ENCODE peak calls at places on chromosomes 11 and 22, in eight cellular contexts. One of them, this sample, is unnamed.

GRCh38 chr11:46315033-46315738 is 32.1 kb upstream of the DGKZ start:
- DNase-seq in HCT116: peak; percentile 86
- DNase-seq in Panc1: peak; percentile 51
- DNase-seq in stomach: peak; percentile 78
- DNase-seq in prostate gland: peak; percentile 43
- DNase-seq in H1: peak; percentile 95
- DNase-seq in transverse colon: peak; percentile 72
- DNase-seq in GM23338: peak; percentile 98
- DNase-seq in this sample: no peak

GRCh38 chr22:21031545-21032036 is 770 bp downstream of the SLC7A4 start:
- DNase-seq in transverse colon: no peak
- DNase-seq in prostate gland: no peak
- DNase-seq in H1: no peak
- DNase-seq in stomach: no peak
- DNase-seq in HCT116: no peak
- DNase-seq in Panc1: no peak
- DNase-seq in GM23338: no peak
- DNase-seq in this sample: no peak

GRCh38 chr11:101583180-101584128 is at the start of gene TRPC6:
- DNase-seq in H1: peak; percentile 80
- DNase-seq in prostate gland: peak; percentile 39
- DNase-seq in GM23338: peak; percentile 86
- DNase-seq in stomach: no peak
- DNase-seq in HCT116: no peak
- DNase-seq in Panc1: no peak
- DNase-seq in transverse colon: peak; percentile 11
- DNase-seq in this sample: no peak

GRCh38 chr11:110972640-110973039 is 260.4 kb upstream of the ARHGAP20 start:
- DNase-seq in HCT116: no peak
- DNase-seq in H1: no peak
- DNase-seq in stomach: no peak
- DNase-seq in Panc1: no peak
- DNase-seq in transverse colon: no peak
- DNase-seq in GM23338: no peak
- DNase-seq in prostate gland: no peak
- DNase-seq in this sample: no peak

GRCh38 chr11:2777871-2778629 is 78.3 kb upstream of the KCNQ1OT1 start:
- DNase-seq in H1: peak; percentile 46
- DNase-seq in HCT116: no peak
- DNase-seq in GM23338: no peak
- DNase-seq in stomach: peak; percentile 32
- DNase-seq in transverse colon: no peak
- DNase-seq in prostate gland: peak; percentile 4
- DNase-seq in Panc1: no peak
- DNase-seq in this sample: peak; percentile 89

GRCh38 chr11:68011046-68011943 is 1.2 kb downstream of the ALDH3B1 start:
- DNase-seq in transverse colon: no peak
- DNase-seq in prostate gland: no peak
- DNase-seq in H1: no peak
- DNase-seq in stomach: no peak
- DNase-seq in HCT116: no peak
- DNase-seq in Panc1: no peak
- DNase-seq in GM23338: no peak
- DNase-seq in this sample: no peak

GRCh38 chr22:31091106-31091975 is 10.2 kb downstream of the SMTN start:
- DNase-seq in transverse colon: peak; percentile 62
- DNase-seq in H1: peak; percentile 54
- DNase-seq in HCT116: no peak
- DNase-seq in prostate gland: no peak
- DNase-seq in Panc1: no peak
- DNase-seq in GM23338: peak; percentile 30
- DNase-seq in stomach: no peak
- DNase-seq in this sample: no peak

GRCh38 chr11:7348432-7349298 is 97.0 kb downstream of the SYT9 start:
- DNase-seq in prostate gland: peak; percentile 31
- DNase-seq in HCT116: no peak
- DNase-seq in Panc1: no peak
- DNase-seq in stomach: no peak
- DNase-seq in H1: no peak
- DNase-seq in GM23338: peak; percentile 18
- DNase-seq in transverse colon: no peak
- DNase-seq in this sample: no peak

GRCh38 chr11:120590472-120590871 is 78.9 kb downstream of the GRIK4 start:
- DNase-seq in stomach: no peak
- DNase-seq in H1: no peak
- DNase-seq in transverse colon: no peak
- DNase-seq in HCT116: no peak
- DNase-seq in Panc1: no peak
- DNase-seq in prostate gland: no peak
- DNase-seq in GM23338: no peak
- DNase-seq in this sample: no peak

GRCh38 chr11:64593156-64594105 is 2.4 kb downstream of the SLC22A12 start:
- DNase-seq in prostate gland: no peak
- DNase-seq in HCT116: no peak
- DNase-seq in H1: no peak
- DNase-seq in stomach: no peak
- DNase-seq in transverse colon: no peak
- DNase-seq in GM23338: no peak
- DNase-seq in Panc1: no peak
- DNase-seq in this sample: no peak

GRCh38 chr11:820655-821512 is 2.2 kb downstream of the PNPLA2 start:
- DNase-seq in stomach: peak; percentile 90
- DNase-seq in H1: no peak
- DNase-seq in Panc1: no peak
- DNase-seq in prostate gland: no peak
- DNase-seq in transverse colon: peak; percentile 81
- DNase-seq in HCT116: no peak
- DNase-seq in GM23338: no peak
- DNase-seq in this sample: no peak

GRCh38 chr22:26174280-26174679 is 5.0 kb downstream of the SEZ6L start:
- DNase-seq in Panc1: no peak
- DNase-seq in stomach: no peak
- DNase-seq in prostate gland: no peak
- DNase-seq in HCT116: no peak
- DNase-seq in H1: peak; percentile 55
- DNase-seq in transverse colon: no peak
- DNase-seq in GM23338: peak; percentile 90
- DNase-seq in this sample: no peak

GRCh38 chr11:951507-951906 is 25.8 kb downstream of the AP2A2 start:
- DNase-seq in H1: no peak
- DNase-seq in GM23338: no peak
- DNase-seq in transverse colon: no peak
- DNase-seq in HCT116: no peak
- DNase-seq in Panc1: no peak
- DNase-seq in stomach: no peak
- DNase-seq in prostate gland: no peak
- DNase-seq in this sample: no peak

GRCh38 chr22:24681236-24681635 is 78.2 kb downstream of the GGT1 start:
- DNase-seq in H1: no peak
- DNase-seq in transverse colon: no peak
- DNase-seq in Panc1: no peak
- DNase-seq in stomach: no peak
- DNase-seq in prostate gland: no peak
- DNase-seq in GM23338: no peak
- DNase-seq in HCT116: no peak
- DNase-seq in this sample: no peak

GRCh38 chr22:42442746-42443145 is 10.5 kb upstream of the NFAM1 start:
- DNase-seq in stomach: no peak
- DNase-seq in prostate gland: no peak
- DNase-seq in Panc1: no peak
- DNase-seq in transverse colon: no peak
- DNase-seq in H1: no peak
- DNase-seq in GM23338: no peak
- DNase-seq in HCT116: no peak
- DNase-seq in this sample: no peak

DNA sequence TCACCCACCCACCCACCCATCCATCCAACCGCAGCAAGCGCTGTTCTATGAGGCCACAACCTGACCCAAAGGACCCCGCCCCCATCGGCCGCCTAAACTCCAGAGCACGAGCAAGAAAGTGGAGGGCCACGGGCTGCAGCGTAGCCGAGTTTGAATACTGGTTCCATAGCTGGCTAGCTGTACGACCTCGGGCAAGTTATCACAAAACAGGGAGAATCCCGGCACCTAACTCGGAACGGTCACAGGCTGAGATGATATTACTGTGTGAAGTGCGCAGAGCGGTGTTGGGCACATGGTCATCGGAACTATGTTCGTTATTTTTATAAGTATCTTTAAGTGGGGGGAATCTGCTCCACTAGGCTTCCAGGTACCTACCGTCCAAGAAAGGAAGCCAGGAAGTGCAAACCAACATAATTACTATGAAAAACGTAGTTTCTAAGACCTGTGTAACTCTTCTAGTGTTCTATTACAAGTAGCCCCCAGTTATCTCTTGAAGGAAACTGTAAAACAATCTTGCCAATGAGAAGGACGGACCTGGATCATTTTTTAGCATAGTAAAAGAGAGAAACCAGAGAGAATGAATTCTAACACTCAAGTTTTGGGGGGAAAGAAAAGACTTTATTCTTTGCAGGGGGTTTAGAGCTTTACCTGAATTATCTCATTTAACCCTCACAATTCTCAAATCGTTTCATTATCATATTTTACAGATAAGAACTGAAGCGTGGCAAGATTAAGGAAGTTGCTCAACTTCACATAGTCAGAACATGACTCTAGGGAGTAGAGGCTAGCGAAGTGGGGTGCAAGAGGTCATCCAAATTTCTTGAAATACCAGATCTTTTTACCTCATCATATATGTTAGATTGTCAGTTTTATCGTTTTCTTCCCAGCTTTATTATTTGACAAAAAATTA is 671 bp upstream of the BUD13 start:
- DNase-seq in prostate gland: no peak
- DNase-seq in HCT116: no peak
- DNase-seq in stomach: no peak
- DNase-seq in GM23338: no peak
- DNase-seq in H1: no peak
- DNase-seq in transverse colon: no peak
- DNase-seq in Panc1: no peak
- DNase-seq in this sample: no peak
- TF ChIP-seq POLR2AphosphoS5 in prostate gland: no peak
- TF ChIP-seq POLR2AphosphoS5 in HCT116: no peak
- TF ChIP-seq POLR2AphosphoS5 in stomach: no peak
- TF ChIP-seq POLR2AphosphoS5 in GM23338: no peak
- TF ChIP-seq POLR2AphosphoS5 in H1: no peak
- TF ChIP-seq POLR2AphosphoS5 in transverse colon: no peak
- TF ChIP-seq POLR2AphosphoS5 in Panc1: peak; percentile 33
- TF ChIP-seq POLR2AphosphoS5 in this sample: no peak

GRCh38 chr11:60159284-60159683 is 23.6 kb downstream of the MS4A6A start:
- DNase-seq in Panc1: no peak
- DNase-seq in stomach: no peak
- DNase-seq in transverse colon: no peak
- DNase-seq in HCT116: no peak
- DNase-seq in GM23338: no peak
- DNase-seq in prostate gland: no peak
- DNase-seq in H1: no peak
- DNase-seq in this sample: no peak
- H3K27ac ChIP-seq in Panc1: no peak overlapping the region
- H3K27ac ChIP-seq in stomach: no peak overlapping the region
- H3K27ac ChIP-seq in transverse colon: no peak overlapping the region
- H3K27ac ChIP-seq in HCT116: no peak overlapping the region
- H3K27ac ChIP-seq in GM23338: no peak overlapping the region
- H3K27ac ChIP-seq in prostate gland: no peak overlapping the region
- H3K27ac ChIP-seq in H1: no peak overlapping the region
- H3K27ac ChIP-seq in this sample: no peak overlapping the region

GRCh38 chr11:57405271-57405890 is 14.9 kb upstream of the PRG2 start:
- DNase-seq in HCT116: no peak
- DNase-seq in prostate gland: no peak
- DNase-seq in Panc1: no peak
- DNase-seq in stomach: no peak
- DNase-seq in GM23338: no peak
- DNase-seq in H1: no peak
- DNase-seq in transverse colon: no peak
- DNase-seq in this sample: no peak

GRCh38 chr11:57403176-57404147 is 13.0 kb upstream of the PRG2 start:
- DNase-seq in Panc1: no peak
- DNase-seq in GM23338: no peak
- DNase-seq in prostate gland: no peak
- DNase-seq in stomach: no peak
- DNase-seq in transverse colon: no peak
- DNase-seq in HCT116: no peak
- DNase-seq in H1: no peak
- DNase-seq in this sample: no peak

GRCh38 chr11:57399928-57400578 is 9.6 kb upstream of the PRG2 start:
- DNase-seq in GM23338: no peak
- DNase-seq in prostate gland: no peak
- DNase-seq in Panc1: no peak
- DNase-seq in HCT116: no peak
- DNase-seq in stomach: no peak
- DNase-seq in H1: no peak
- DNase-seq in transverse colon: no peak
- DNase-seq in this sample: no peak

GRCh38 chr11:57399221-57399620 is 8.8 kb upstream of the PRG2 start:
- DNase-seq in HCT116: no peak
- DNase-seq in stomach: no peak
- DNase-seq in transverse colon: no peak
- DNase-seq in prostate gland: no peak
- DNase-seq in GM23338: no peak
- DNase-seq in H1: no peak
- DNase-seq in Panc1: no peak
- DNase-seq in this sample: no peak

DNA sequence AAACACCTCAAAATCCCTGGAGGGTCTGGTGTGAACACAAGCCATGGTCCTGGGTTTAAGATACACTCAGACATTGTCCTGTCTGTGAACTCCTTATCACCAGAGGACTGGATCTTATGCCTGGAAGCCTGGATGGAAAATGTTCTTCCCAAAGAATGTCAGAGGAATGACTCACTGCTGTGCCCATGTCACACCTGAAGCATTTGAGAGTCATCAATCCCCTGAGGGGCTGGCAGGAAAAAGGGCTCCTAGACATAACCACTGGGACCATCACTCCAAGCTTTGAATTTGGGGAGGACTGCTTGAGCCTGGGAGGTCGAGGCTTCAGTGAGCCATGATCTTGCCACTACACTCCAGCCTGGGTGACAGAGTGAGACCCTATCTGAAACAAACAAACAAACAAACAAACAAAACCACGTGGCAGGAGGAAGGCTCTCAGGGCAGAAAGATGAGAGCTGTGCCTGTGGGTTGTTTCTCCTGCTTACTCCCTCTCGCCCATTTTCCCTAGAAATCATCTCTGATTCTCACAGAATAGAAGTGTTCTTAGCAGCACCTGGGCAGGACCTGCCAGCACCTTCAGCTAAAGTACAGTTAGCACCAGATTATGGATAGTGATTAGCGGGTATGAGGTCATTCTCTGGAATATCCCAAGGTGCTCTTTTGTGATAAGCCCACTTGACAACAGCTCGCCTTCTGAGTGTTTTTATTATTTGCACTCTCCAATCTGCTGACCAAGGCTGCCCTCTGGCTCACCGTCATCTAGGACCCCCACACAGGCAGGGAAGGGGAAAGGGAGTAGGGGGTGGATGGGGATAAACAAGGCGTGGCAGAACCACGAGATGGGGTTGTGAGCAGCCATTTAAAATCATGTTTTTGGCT is 12.0 kb upstream of the PRG2 start:
- DNase-seq in HCT116: peak; percentile 48
- DNase-seq in stomach: no peak
- DNase-seq in H1: no peak
- DNase-seq in Panc1: no peak
- DNase-seq in GM23338: no peak
- DNase-seq in prostate gland: no peak
- DNase-seq in transverse colon: no peak
- DNase-seq in this sample: no peak
- TF ChIP-seq POLR2AphosphoS5 in HCT116: no peak
- TF ChIP-seq POLR2AphosphoS5 in stomach: no peak
- TF ChIP-seq POLR2AphosphoS5 in H1: no peak
- TF ChIP-seq POLR2AphosphoS5 in Panc1: no peak
- TF ChIP-seq POLR2AphosphoS5 in GM23338: no peak
- TF ChIP-seq POLR2AphosphoS5 in prostate gland: no peak
- TF ChIP-seq POLR2AphosphoS5 in transverse colon: no peak
- TF ChIP-seq POLR2AphosphoS5 in this sample: no peak

GRCh38 chr22:23078462-23078787 is 8.1 kb downstream of the GNAZ start:
- DNase-seq in transverse colon: no peak
- DNase-seq in stomach: no peak
- DNase-seq in HCT116: no peak
- DNase-seq in Panc1: no peak
- DNase-seq in GM23338: no peak
- DNase-seq in prostate gland: no peak
- DNase-seq in H1: no peak
- DNase-seq in this sample: no peak
- H3K27ac ChIP-seq in transverse colon: no peak overlapping the region
- H3K27ac ChIP-seq in stomach: peak overlapping the region; percentile 58
- H3K27ac ChIP-seq in HCT116: peak overlapping the region; percentile 59
- H3K27ac ChIP-seq in Panc1: no peak overlapping the region
- H3K27ac ChIP-seq in GM23338: no peak overlapping the region
- H3K27ac ChIP-seq in prostate gland: no peak overlapping the region
- H3K27ac ChIP-seq in H1: no peak overlapping the region
- H3K27ac ChIP-seq in this sample: no peak overlapping the region